ENCODE peak calls at places on chromosomes 11 and 22, in eight cellular contexts. S is CD4-positive, CD25-positive, alpha-beta regulatory T cell; N is Caki2; E is stimulated activated CD8-positive, alpha-beta memory T cell treated with anti-CD3 and anti-CD28 coated beads, Interleukin-12 subunit alpha, Interleukin-12 subunit beta, amount 100 ng/mL, for 4 hours; M is mucosa of descending colon; R is T-cell; D is amniotic stem cell; P is AG10803. L is an unnamed sample.

GRCh38 chr22:44585559-44586121 is 87.6 kb upstream of the RTL6 start:
- DNase-seq in S (no peak), R (no peak), P (no peak), E (no peak), M (no peak), N (no peak), D (no peak), L (no peak)

GRCh38 chr11:83349371-83349770 is 63.2 kb upstream of the CCDC90B start:
- DNase-seq in S (no peak), M (no peak), P (peak; percentile 1), R (no peak), N (no peak), E (no peak), D (no peak), L (no peak)

GRCh38 chr11:19368726-19369364 is 128.1 kb upstream of the E2F8 start:
- DNase-seq in N (no peak), R (no peak), D (no peak), M (no peak), E (no peak), S (no peak), P (peak; percentile 89), L (no peak)

GRCh38 chr11:5666396-5666780 is 18.5 kb downstream of the TRIM5 start:
- DNase-seq in E (no peak), N (no peak), M (no peak), D (no peak), P (no peak), R (no peak), S (no peak), L (peak; percentile 36)

GRCh38 chr22:30386960-30387848 is at the start of gene RNF215:
- DNase-seq in R (peak; percentile 78), E (peak; percentile 73), P (peak; percentile 65), S (peak; percentile 78), D (peak; percentile 61), N (peak; percentile 75), M (peak; percentile 84), L (peak; percentile 21)

GRCh38 chr22:44396021-44396726 is 83.4 kb upstream of the SHISAL1 start:
- DNase-seq in E (no peak), N (no peak), R (no peak), S (no peak), P (no peak), D (no peak), M (no peak), L (no peak)

GRCh38 chr11:72225411-72225951 is 914 bp downstream of the INPPL1 start:
- DNase-seq in E (peak; percentile 20), M (no peak), D (no peak), N (no peak), R (peak; percentile 32), P (no peak), S (peak; percentile 47), L (no peak)

GRCh38 chr22:29167032-29167911 is 38.4 kb upstream of the EMID1 start:
- DNase-seq in P (no peak), S (peak; percentile 29), N (no peak), D (no peak), E (peak; percentile 6), R (peak; percentile 9), M (no peak), L (no peak)

GRCh38 chr11:86632499-86633269 is 39.7 kb downstream of the ME3 start:
- DNase-seq in D (peak; percentile 78), N (peak; percentile 79), M (no peak), S (peak; percentile 17), R (no peak), P (peak; percentile 98), E (no peak), L (peak; percentile 97)

GRCh38 chr11:18455686-18456372 is at the start of gene LDHAL6A:
- DNase-seq in P (no peak), R (no peak), E (no peak), S (no peak), M (no peak), N (no peak), D (no peak), L (no peak)

GRCh38 chr22:20635227-20635591 is 127.8 kb downstream of the MED15 start:
- DNase-seq in D (no peak), E (no peak), N (no peak), R (no peak), M (no peak), S (no peak), P (no peak), L (no peak)

GRCh38 chr11:12540075-12540685 is 134.0 kb upstream of the TEAD1 start:
- DNase-seq in M (no peak), P (peak; percentile 62), S (no peak), E (no peak), R (no peak), D (no peak), N (no peak), L (peak; percentile 60)

GRCh38 chr11:29190313-29190712 is 826.5 kb downstream of the KCNA4 start:
- DNase-seq in R (no peak), P (no peak), D (no peak), N (no peak), S (no peak), M (no peak), E (no peak), L (no peak)

GRCh38 chr22:40610329-40610850 is 26.1 kb downstream of the MRTFA start:
- DNase-seq in P (no peak), M (no peak), D (no peak), N (no peak), S (no peak), E (no peak), R (no peak), L (no peak)

GRCh38 chr11:6404341-6405038 is 14.2 kb downstream of the SMPD1 start:
- DNase-seq in R (peak; percentile 50), P (peak; percentile 61), D (no peak), M (no peak), N (no peak), E (no peak), S (peak; percentile 52), L (peak; percentile 23)

GRCh38 chr11:79097279-79097875 is 343.5 kb downstream of the TENM4 start:
- DNase-seq in R (no peak), N (no peak), S (no peak), M (no peak), D (no peak), E (no peak), P (peak; percentile 59), L (peak; percentile 30)

GRCh38 chr22:35542972-35543516 is 2.4 kb downstream of the RASD2 start:
- DNase-seq in P (no peak), E (no peak), S (no peak), N (no peak), D (no peak), M (no peak), R (no peak), L (no peak)

GRCh38 chr11:63838150-63838681 is 694 bp upstream of the MARK2 start:
- DNase-seq in M (no peak), E (no peak), D (no peak), N (no peak), R (no peak), P (no peak), S (no peak), L (no peak)

GRCh38 chr11:114195981-114196731 is 100.0 kb upstream of the NNMT start:
- DNase-seq in M (no peak), E (no peak), N (no peak), P (no peak), S (peak; percentile 42), R (peak; percentile 28), D (no peak), L (no peak)